ENCODE peak calls at places on chromosomes 1 and 21, in four cellular contexts. V is uterus, M is right cardiac atrium, W is psoas muscle. B is an unnamed sample.

GRCh38 chr1:235060607-235061470 is 67.8 kb downstream of the TOMM20 start:
- DNase-seq in V (no peak), W (no peak), M (peak), B (no peak)

GRCh38 chr1:32273389-32274208 is 18.3 kb upstream of the HDAC1 start:
- DNase-seq in M (no peak), W (no peak), V (no peak), B (no peak)

GRCh38 chr1:31674626-31675025 is 29.2 kb downstream of the COL16A1 start:
- DNase-seq in M (no peak), W (no peak), V (no peak), B (no peak)

GRCh38 chr1:201495447-201496295 is 11.3 kb downstream of the CSRP1 start:
- DNase-seq in W (peak), V (peak), M (peak), B (peak)

GRCh38 chr1:234701737-234702341 is 91.9 kb upstream of the IRF2BP2 start:
- DNase-seq in W (no peak), M (peak), V (no peak), B (no peak)

GRCh38 chr1:171983584-171983983 is 142.3 kb downstream of the DNM3 start:
- DNase-seq in V (no peak), M (no peak), W (no peak), B (no peak)

GRCh38 chr1:202133016-202133415 is 10.3 kb downstream of the GPR37L1 start:
- DNase-seq in M (peak), W (peak), V (peak), B (peak)

GRCh38 chr1:115565353-115565752 is 76.4 kb upstream of the VANGL1 start:
- DNase-seq in M (no peak), W (no peak), V (no peak), B (no peak)

GRCh38 chr1:207463571-207463970 is 9.4 kb downstream of the CR2 start:
- DNase-seq in W (no peak), V (no peak), M (no peak), B (no peak)

GRCh38 chr1:183694035-183694434 is 40.9 kb upstream of the APOBEC4 start:
- DNase-seq in M (peak), W (no peak), V (no peak), B (no peak)

GRCh38 chr1:152753586-152753985 is 4.2 kb upstream of the KPRP start:
- DNase-seq in V (no peak), W (no peak), M (no peak), B (no peak)

GRCh38 chr1:207896547-207896946 is 14.4 kb downstream of the CD34 start:
- DNase-seq in W (no peak), V (no peak), M (no peak), B (no peak)

GRCh38 chr21:14603202-14603601 is 57.1 kb upstream of the SAMSN1 start:
- DNase-seq in M (no peak), W (no peak), V (no peak), B (no peak)

GRCh38 chr21:25464275-25464674 is 143.0 kb downstream of the MRPL39 start:
- DNase-seq in V (no peak), W (no peak), M (no peak), B (no peak)

GRCh38 chr1:156435551-156436318 is 64.8 kb downstream of the MEF2D start:
- DNase-seq in V (no peak), W (no peak), M (no peak), B (no peak)

GRCh38 chr1:50700226-50701020 is 259.6 kb downstream of the FAF1 start:
- DNase-seq in W (no peak), M (no peak), V (no peak), B (no peak)

GRCh38 chr1:8351693-8352470 is 34.0 kb downstream of the SLC45A1 start:
- DNase-seq in W (no peak), M (no peak), V (peak), B (no peak)

GRCh38 chr21:31290765-31291164 is 53.3 kb downstream of the TIAM1 start:
- DNase-seq in W (no peak), V (no peak), M (no peak), B (no peak)

GRCh38 chr1:228463559-228464455 is 23.4 kb upstream of the RNF187 start:
- DNase-seq in W (peak), M (peak), V (no peak), B (peak)

GRCh38 chr1:16905112-16905855 is 9.5 kb downstream of the RNU1-2 start:
- DNase-seq in V (no peak), M (no peak), W (no peak), B (no peak)

GRCh38 chr21:43675871-43676270 is 16.5 kb downstream of the RRP1B start:
- DNase-seq in V (no peak), W (no peak), M (no peak), B (no peak)

GRCh38 chr1:172638885-172639831 is 19.7 kb upstream of the FASLG start:
- DNase-seq in V (no peak), W (no peak), M (no peak), B (no peak)

GRCh38 chr1:232578681-232579195 is 51.2 kb downstream of the SIPA1L2 start:
- DNase-seq in W (no peak), V (no peak), M (no peak), B (no peak)

GRCh38 chr1:206505702-206506375 is 1.5 kb upstream of the RASSF5 start:
- DNase-seq in M (no peak), W (no peak), V (no peak), B (no peak)

GRCh38 chr1:21077085-21077484 is 99.6 kb downstream of the EIF4G3 start:
- DNase-seq in V (no peak), M (peak), W (peak), B (no peak)

GRCh38 chr21:46069719-46070279 is 28.1 kb upstream of the COL6A2 start:
- DNase-seq in W (no peak), V (no peak), M (no peak), B (no peak)

GRCh38 chr1:27872059-27872801 is at the start of gene THEMIS2:
- DNase-seq in M (peak), V (peak), W (peak), B (peak)

GRCh38 chr1:55143686-55144085 is 71.5 kb downstream of the USP24 start:
- DNase-seq in V (no peak), W (no peak), M (no peak), B (no peak)

GRCh38 chr1:197902454-197903195 is at the start of gene C1orf53:
- DNase-seq in M (peak), W (peak), V (peak), B (peak)

GRCh38 chr1:184387069-184387870 is 441 bp downstream of the C1orf21 start:
- DNase-seq in M (peak), V (peak), W (peak), B (peak)

GRCh38 chr1:94866178-94866822 is 46.1 kb downstream of the SLC44A3 start:
- DNase-seq in W (no peak), M (no peak), V (no peak), B (no peak)